ENCODE peak calls at places on chromosomes 11 and 22, in four cellular contexts. U is activated T-cell treated with anti-CD3 and anti-CD28 coated beads, Interleukin-2, amount 50 U/mL, for 72 hours; J is activated naive CD8-positive, alpha-beta T cell treated with anti-CD3 and anti-CD28 coated beads, Interleukin-2, amount 50 U/mL, for 16 hours; I is fibroblast of the conjunctiva. R is an unnamed sample.

GRCh38 chr11:124946735-124947141 is 7.3 kb upstream of the CCDC15 start:
- DNase-seq in U (no peak), J (no peak), I (peak; percentile 6), R (no peak)

GRCh38 chr11:47667555-47667954 is 25.2 kb upstream of the MTCH2 start:
- DNase-seq in U (no peak), J (no peak), I (no peak), R (no peak)

GRCh38 chr11:38461751-38462150 is 1863.7 kb upstream of the RAG2 start:
- DNase-seq in U (no peak), J (no peak), I (no peak), R (no peak)

GRCh38 chr11:100961633-100962032 is 168.0 kb downstream of the PGR start:
- DNase-seq in U (no peak), J (no peak), I (no peak), R (no peak)

GRCh38 chr11:128904303-128904871 is 13.2 kb downstream of the KCNJ5 start:
- DNase-seq in U (no peak), J (no peak), I (no peak), R (no peak)

GRCh38 chr22:43407591-43407990 is 4.2 kb upstream of the MPPED1 start:
- DNase-seq in U (no peak), J (no peak), I (no peak), R (no peak)

GRCh38 chr11:62600367-62601113 is 1.1 kb downstream of the MTA2 start:
- DNase-seq in U (peak; percentile 44), J (no peak), I (no peak), R (no peak)

GRCh38 chr22:37546436-37547248 is 13.6 kb upstream of the CDC42EP1 start:
- DNase-seq in U (no peak), J (no peak), I (no peak), R (no peak)

GRCh38 chr11:12989428-12990242 is 19.5 kb upstream of the RASSF10 start:
- DNase-seq in U (no peak), J (no peak), I (no peak), R (no peak)

GRCh38 chr11:83257638-83258229 is 28.4 kb downstream of the CCDC90B start:
- DNase-seq in U (no peak), J (no peak), I (peak; percentile 6), R (no peak)

GRCh38 chr11:96238563-96239166 is 104.3 kb downstream of the MAML2 start:
- DNase-seq in U (no peak), J (no peak), I (no peak), R (no peak)

GRCh38 chr22:43844560-43845545 is 17.5 kb downstream of the SULT4A1 start:
- DNase-seq in U (no peak), J (no peak), I (no peak), R (no peak)

GRCh38 chr11:3675971-3676370 is 4.8 kb upstream of the CHRNA10 start:
- DNase-seq in U (no peak), J (no peak), I (no peak), R (no peak)

R was measured in activated CD4-positive, CD25-positive, alpha-beta regulatory T cell.